ENCODE peak calls at places on chromosomes 13 and 19, in seven cellular contexts. G is A549, K is tibial artery, O is uterus, E is adrenal gland, J is keratinocyte, B is fibroblast of the aortic adventitia. L is an unnamed sample.

GRCh38 chr19:13937479-13938360 is 497 bp downstream of the PODNL1 start:
- DNase-seq in G (no peak), K (no peak), O (no peak), E (no peak), J (no peak), B (no peak), L (no peak)

GRCh38 chr19:16005925-16006324 is 57.1 kb downstream of the OR10H4 start:
- DNase-seq in G (no peak), K (no peak), O (no peak), E (no peak), J (no peak), B (no peak), L (no peak)

GRCh38 chr13:37886879-37887278 is 17.3 kb upstream of the TRPC4 start:
- DNase-seq in G (no peak), K (no peak), O (no peak), E (no peak), J (no peak), B (no peak), L (no peak)

GRCh38 chr13:89029062-89029461 is 1357.9 kb downstream of the SLITRK5 start:
- DNase-seq in G (no peak), K (no peak), O (no peak), E (no peak), J (no peak), B (no peak), L (no peak)

GRCh38 chr13:70310720-70311119 is 202.5 kb upstream of the KLHL1 start:
- DNase-seq in G (peak; percentile 23), K (no peak), O (no peak), E (no peak), J (no peak), B (no peak), L (peak; percentile 22)

GRCh38 chr13:26926371-26926770 is 165.8 kb upstream of the GPR12 start:
- DNase-seq in G (no peak), K (no peak), O (no peak), E (no peak), J (no peak), B (no peak), L (no peak)

GRCh38 chr13:75489502-75490263 is 7.7 kb upstream of the TBC1D4 start:
- DNase-seq in G (peak; percentile 51), K (no peak), O (no peak), E (no peak), J (no peak), B (peak; percentile 40), L (no peak)

GRCh38 chr13:40520916-40521315 is 145.5 kb downstream of the FOXO1 start:
- DNase-seq in G (no peak), K (no peak), O (no peak), E (no peak), J (no peak), B (no peak), L (no peak)

GRCh38 chr19:50832666-50833065 is 708 bp downstream of the KLK15 start:
- DNase-seq in G (no peak), K (no peak), O (no peak), E (no peak), J (no peak), B (no peak), L (no peak)

GRCh38 chr13:80337706-80338105 is 3.2 kb downstream of the SPRY2 start:
- DNase-seq in G (no peak), K (no peak), O (no peak), E (no peak), J (no peak), B (peak; percentile 56), L (no peak)

GRCh38 chr13:85277753-85278152 is 521.5 kb downstream of the SLITRK6 start:
- DNase-seq in G (peak; percentile 19), K (no peak), O (no peak), E (no peak), J (no peak), B (peak; percentile 22), L (no peak)

GRCh38 chr19:5057860-5058259 is 88.9 kb downstream of the KDM4B start:
- DNase-seq in G (peak; percentile 42), K (no peak), O (no peak), E (no peak), J (no peak), B (peak; percentile 23), L (no peak)

GRCh38 chr13:41942462-41943094 is 18.3 kb downstream of the VWA8 start:
- DNase-seq in G (peak; percentile 55), K (no peak), O (no peak), E (peak; percentile 20), J (no peak), B (peak; percentile 69), L (peak; percentile 38)

GRCh38 chr13:110073982-110074381 is 233.0 kb downstream of the COL4A1 start:
- DNase-seq in G (peak; percentile 11), K (no peak), O (no peak), E (no peak), J (no peak), B (no peak), L (no peak)

GRCh38 chr13:21884299-21884878 is 213.5 kb downstream of the FGF9 start:
- DNase-seq in G (no peak), K (no peak), O (no peak), E (no peak), J (no peak), B (no peak), L (no peak)

GRCh38 chr13:61760102-61760501 is 344.5 kb upstream of the PCDH20 start:
- DNase-seq in G (no peak), K (no peak), O (no peak), E (no peak), J (no peak), B (no peak), L (no peak)

GRCh38 chr13:23617551-23618014 is 47.4 kb downstream of the TNFRSF19 start:
- DNase-seq in G (no peak), K (no peak), O (no peak), E (no peak), J (no peak), B (peak; percentile 69), L (no peak)

GRCh38 chr13:101283782-101284181 is 132.5 kb downstream of the NALCN start:
- DNase-seq in G (no peak), K (no peak), O (no peak), E (no peak), J (no peak), B (no peak), L (no peak)

GRCh38 chr13:87057807-87058520 is 613.2 kb upstream of the SLITRK5 start:
- DNase-seq in G (no peak), K (no peak), O (no peak), E (no peak), J (no peak), B (no peak), L (no peak)

GRCh38 chr13:65965496-65965895 is 1264.6 kb downstream of the PCDH9 start:
- DNase-seq in G (no peak), K (no peak), O (no peak), E (no peak), J (no peak), B (peak; percentile 37), L (no peak)

GRCh38 chr19:13118424-13119193 is 545 bp downstream of the NACC1 start:
- DNase-seq in G (peak; percentile 47), K (no peak), O (no peak), E (peak; percentile 47), J (no peak), B (no peak), L (no peak)

GRCh38 chr13:99214691-99215090 is 14.0 kb downstream of the UBAC2 start:
- DNase-seq in G (no peak), K (no peak), O (no peak), E (no peak), J (no peak), B (no peak), L (no peak)
- H3K4me3 ChIP-seq in G (no peak overlapping the region), K (no peak overlapping the region), O (no peak overlapping the region), E (no peak overlapping the region), J (peak overlapping the region; percentile 8), B (no peak overlapping the region), L (no peak overlapping the region)

GRCh38 chr13:44818428-44818827 is 170.8 kb downstream of the NUFIP1 start:
- DNase-seq in G (peak; percentile 54), K (no peak), O (no peak), E (no peak), J (no peak), B (no peak), L (no peak)
- TF ChIP-seq CTCF in G (no peak), K (no peak), O (no peak), E (no peak), J (peak; percentile 74), B (no peak), L (peak; percentile 35)

DNA sequence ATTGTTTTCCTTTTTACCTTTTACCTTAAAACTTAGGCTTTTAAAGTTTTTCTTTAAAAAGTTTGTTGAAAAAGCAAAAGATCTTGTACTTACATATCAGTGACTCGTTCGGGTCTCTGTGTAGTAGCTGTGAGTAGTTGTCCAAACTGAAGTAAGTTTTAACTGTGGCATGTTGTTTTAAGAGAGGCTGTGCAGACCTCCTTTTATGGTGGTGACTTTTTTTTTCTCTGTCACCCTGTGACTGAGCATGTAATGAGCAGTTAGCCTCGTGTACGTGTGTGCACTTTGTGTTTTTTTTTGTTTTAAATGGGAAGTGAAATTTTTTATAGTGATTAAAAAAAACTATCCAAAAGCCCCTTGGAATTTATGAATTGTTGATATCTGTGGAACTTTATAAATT is at the start of gene GPR183:
- DNase-seq in G (no peak), K (no peak), O (no peak), E (no peak), J (no peak), B (no peak), L (no peak)
- H3K4me3 ChIP-seq in G (no peak within 1 kb of the TSS), K (peak within 1 kb of the TSS; percentile 19), O (no peak within 1 kb of the TSS), E (no peak within 1 kb of the TSS), J (no peak within 1 kb of the TSS), B (no peak within 1 kb of the TSS), L (no peak within 1 kb of the TSS)

GRCh38 chr19:58519087-58519354 is 589 bp downstream of the ZBTB45 start:
- DNase-seq in G (peak; percentile 85), K (peak; percentile 59), O (peak; percentile 66), E (peak; percentile 75), J (no peak), B (peak; percentile 73), L (peak; percentile 6)
- TF ChIP-seq CTCF in G (no peak), K (no peak), O (peak; percentile 70), E (peak; percentile 70), J (peak; percentile 72), B (peak; percentile 82), L (peak; percentile 76)

GRCh38 chr13:33083054-33083453 is 66.8 kb downstream of the KL start:
- DNase-seq in G (no peak), K (no peak), O (no peak), E (no peak), J (no peak), B (no peak), L (no peak)

GRCh38 chr13:33080962-33081655 is 64.9 kb downstream of the KL start:
- DNase-seq in G (peak; percentile 4), K (no peak), O (no peak), E (no peak), J (no peak), B (peak; percentile 47), L (no peak)

GRCh38 chr13:33078268-33078667 is 62.0 kb downstream of the KL start:
- DNase-seq in G (no peak), K (no peak), O (no peak), E (no peak), J (no peak), B (no peak), L (no peak)

GRCh38 chr13:33079960-33080359 is 63.7 kb downstream of the KL start:
- DNase-seq in G (no peak), K (no peak), O (no peak), E (no peak), J (no peak), B (no peak), L (no peak)

GRCh38 chr13:33081666-33082065 is 65.4 kb downstream of the KL start:
- DNase-seq in G (no peak), K (no peak), O (no peak), E (no peak), J (no peak), B (no peak), L (no peak)
- H3K4me3 ChIP-seq in G (no peak overlapping the region), K (no peak overlapping the region), O (no peak overlapping the region), E (no peak overlapping the region), J (no peak overlapping the region), B (no peak overlapping the region), L (no peak overlapping the region)

L was measured in epithelial cell of proximal tubule.